ENCODE peak calls at places on chromosomes 13 and 19, in nine cellular contexts. I is mesothelial cell of epicardium, U is GM18507, L is amygdala, J is lower leg skin, T is mucosa of descending colon, A is non-pigmented ciliary epithelial cell, S is thyroid gland, O is KG1. V is an unnamed sample.

GRCh38 chr19:39052243-39052746 is 19.9 kb upstream of the FBXO27 start:
- DNase-seq in I (peak; percentile 40), U (no peak), L (peak; percentile 68), J (peak; percentile 90), T (peak; percentile 61), A (no peak), S (peak; percentile 46), O (no peak), V (peak; percentile 77)

GRCh38 chr19:1453525-1454371 is 3.8 kb downstream of the APC2 start:
- DNase-seq in I (no peak), U (no peak), L (peak; percentile 96), J (no peak), T (no peak), A (no peak), S (no peak), O (no peak), V (peak; percentile 96)

GRCh38 chr13:110023729-110024645 is 237.6 kb upstream of the IRS2 start:
- DNase-seq in I (no peak), U (no peak), L (no peak), J (no peak), T (no peak), A (no peak), S (peak; percentile 7), O (no peak), V (peak; percentile 39)

GRCh38 chr13:84873951-84874350 is 925.3 kb downstream of the SLITRK6 start:
- DNase-seq in I (no peak), U (no peak), L (no peak), J (no peak), T (no peak), A (no peak), S (no peak), O (no peak), V (no peak)

GRCh38 chr19:48363810-48364563 is at the start of the genes SYNGR4 and TMEM143:
- DNase-seq in I (peak; percentile 99), U (peak; percentile 97), L (peak; percentile 99), J (peak; percentile 99), T (peak; percentile 100), A (peak; percentile 92), S (peak; percentile 99), O (peak; percentile 100), V (peak; percentile 99)

GRCh38 chr13:99639126-99639525 is 137.9 kb downstream of the TM9SF2 start:
- DNase-seq in I (no peak), U (no peak), L (no peak), J (no peak), T (no peak), A (no peak), S (no peak), O (no peak), V (no peak)

GRCh38 chr19:6671960-6672359 is 2.0 kb upstream of the TNFSF14 start:
- DNase-seq in I (no peak), U (no peak), L (no peak), J (no peak), T (no peak), A (no peak), S (no peak), O (no peak), V (no peak)

GRCh38 chr19:34232566-34233481 is 21.5 kb upstream of the GARRE1 start:
- DNase-seq in I (no peak), U (no peak), L (peak; percentile 41), J (peak; percentile 89), T (no peak), A (peak; percentile 89), S (peak; percentile 33), O (no peak), V (no peak)

GRCh38 chr13:33213797-33214196 is 71.8 kb downstream of the STARD13 start:
- DNase-seq in I (no peak), U (no peak), L (peak; percentile 6), J (no peak), T (no peak), A (no peak), S (no peak), O (no peak), V (peak; percentile 43)